ENCODE peak calls at places on chromosomes 4 and X, in seven cellular contexts. H, M, R, K, J, Q and Z are unnamed samples.
A peak's percentile ranks its signal among the peaks of the same experiment; 100 is the strongest.

GRCh38 chr4:184907216-184907615 is 81.4 kb upstream of the ACSL1 start:
- ATAC-seq in H (no peak), M (no peak), R (peak; percentile 57), K (no peak), J (no peak), Q (no peak), Z (no peak)

GRCh38 chr4:3085948-3086670 is 11.6 kb downstream of the HTT start:
- ATAC-seq in H (no peak), M (no peak), R (no peak), K (no peak), J (no peak), Q (no peak), Z (no peak)

GRCh38 chr4:187883049-187883448 is 112.5 kb upstream of the ZFP42 start:
- ATAC-seq in H (no peak), M (no peak), R (no peak), K (no peak), J (no peak), Q (no peak), Z (no peak)

GRCh38 chrX:149818652-149819051 is 36.9 kb downstream of the MAGEA9 start:
- ATAC-seq in H (no peak), M (no peak), R (no peak), K (no peak), J (no peak), Q (no peak), Z (no peak)

GRCh38 chr4:5474756-5475155 is 233.6 kb downstream of the EVC2 start:
- ATAC-seq in H (no peak), M (no peak), R (no peak), K (no peak), J (no peak), Q (no peak), Z (no peak)

GRCh38 chrX:69562904-69563568 is 52.9 kb upstream of the EDA start:
- ATAC-seq in H (no peak), M (no peak), R (no peak), K (no peak), J (no peak), Q (peak; percentile 35), Z (no peak)

GRCh38 chrX:152025656-152026440 is 51.4 kb upstream of the GABRE start:
- ATAC-seq in H (no peak), M (no peak), R (no peak), K (no peak), J (no peak), Q (no peak), Z (no peak)

GRCh38 chr4:86757468-86757867 is 91.7 kb downstream of the SLC10A6 start:
- ATAC-seq in H (no peak), M (no peak), R (no peak), K (no peak), J (no peak), Q (no peak), Z (no peak)

GRCh38 chr4:169068423-169068822 is 58.4 kb upstream of the CBR4 start:
- ATAC-seq in H (no peak), M (no peak), R (peak; percentile 49), K (no peak), J (no peak), Q (no peak), Z (no peak)

GRCh38 chr4:116024954-116025708 is 911.7 kb upstream of the NDST4 start:
- ATAC-seq in H (no peak), M (no peak), R (no peak), K (no peak), J (no peak), Q (no peak), Z (no peak)

GRCh38 chr4:147019061-147019460 is 73.4 kb upstream of the TTC29 start:
- ATAC-seq in H (no peak), M (peak; percentile 94), R (peak; percentile 93), K (peak; percentile 73), J (peak; percentile 83), Q (peak; percentile 81), Z (peak; percentile 79)

GRCh38 chrX:96407043-96407442 is 277.6 kb upstream of the DIAPH2 start:
- ATAC-seq in H (no peak), M (no peak), R (no peak), K (no peak), J (no peak), Q (peak; percentile 64), Z (no peak)

GRCh38 chr4:113677333-113677732 is 84.2 kb downstream of the CAMK2D start:
- ATAC-seq in H (peak; percentile 61), M (no peak), R (peak; percentile 61), K (no peak), J (no peak), Q (no peak), Z (no peak)

GRCh38 chr4:151325320-151326246 is at the start of gene SH3D19:
- ATAC-seq in H (no peak), M (peak; percentile 86), R (peak; percentile 96), K (peak; percentile 93), J (peak; percentile 96), Q (peak; percentile 98), Z (peak; percentile 92)

GRCh38 chr4:101103381-101104142 is 243.8 kb downstream of the PPP3CA start:
- ATAC-seq in H (peak; percentile 42), M (peak; percentile 69), R (peak; percentile 62), K (no peak), J (peak; percentile 55), Q (no peak), Z (no peak)

GRCh38 chr4:105541420-105541819 is 11.0 kb upstream of the ARHGEF38 start:
- ATAC-seq in H (no peak), M (no peak), R (no peak), K (no peak), J (no peak), Q (no peak), Z (no peak)

GRCh38 chrX:48498374-48498809 is 10.4 kb upstream of the PORCN start:
- ATAC-seq in H (no peak), M (peak; percentile 80), R (no peak), K (no peak), J (no peak), Q (peak; percentile 31), Z (no peak)

GRCh38 chr4:95018845-95019244 is 261.1 kb downstream of the BMPR1B start:
- ATAC-seq in H (no peak), M (no peak), R (no peak), K (no peak), J (no peak), Q (no peak), Z (no peak)

GRCh38 chrX:49884290-49884862 is 5.1 kb downstream of the USP27X start:
- ATAC-seq in H (peak; percentile 36), M (peak; percentile 58), R (peak; percentile 83), K (peak; percentile 39), J (peak; percentile 82), Q (peak; percentile 39), Z (no peak)

GRCh38 chr4:113052379-113052951 is 3.0 kb downstream of the ANK2 start:
- ATAC-seq in H (no peak), M (no peak), R (no peak), K (no peak), J (no peak), Q (no peak), Z (no peak)

GRCh38 chrX:132094169-132094568 is 33.7 kb downstream of the FRMD7 start:
- ATAC-seq in H (no peak), M (no peak), R (no peak), K (no peak), J (no peak), Q (no peak), Z (no peak)

GRCh38 chrX:124293810-124294209 is 38.6 kb upstream of the TEX13D start:
- ATAC-seq in H (no peak), M (no peak), R (no peak), K (no peak), J (no peak), Q (no peak), Z (no peak)

GRCh38 chr4:140260227-140260626 is 106.2 kb upstream of the MAML3 start:
- ATAC-seq in H (no peak), M (peak; percentile 40), R (no peak), K (no peak), J (no peak), Q (no peak), Z (no peak)

GRCh38 chr4:123478859-123479345 is 82.3 kb downstream of the SPRY1 start:
- ATAC-seq in H (no peak), M (peak; percentile 95), R (peak; percentile 90), K (no peak), J (peak; percentile 92), Q (no peak), Z (no peak)

GRCh38 chr4:157957905-157958304 is 214.9 kb downstream of the GASK1B start:
- ATAC-seq in H (no peak), M (no peak), R (no peak), K (no peak), J (no peak), Q (no peak), Z (no peak)

GRCh38 chr4:3202836-3203820 is 45.8 kb upstream of the MSANTD1 start:
- ATAC-seq in H (peak; percentile 15), M (no peak), R (no peak), K (no peak), J (no peak), Q (peak; percentile 19), Z (peak; percentile 16)

GRCh38 chr4:184156169-184156568 is 61.5 kb downstream of the ENPP6 start:
- ATAC-seq in H (no peak), M (no peak), R (peak; percentile 20), K (peak; percentile 64), J (peak; percentile 30), Q (peak; percentile 56), Z (peak; percentile 52)

GRCh38 chr4:38523054-38523453 is 140.9 kb upstream of the KLF3 start:
- ATAC-seq in H (no peak), M (no peak), R (peak; percentile 7), K (peak; percentile 49), J (no peak), Q (no peak), Z (no peak)

GRCh38 chrX:26922278-26922677 is 540.9 kb downstream of the PPP4R3C start:
- ATAC-seq in H (no peak), M (no peak), R (no peak), K (no peak), J (no peak), Q (no peak), Z (no peak)
- H3K27ac ChIP-seq in H (no peak overlapping the region), M (no peak overlapping the region), R (no peak overlapping the region), K (no peak overlapping the region), J (no peak overlapping the region), Q (no peak overlapping the region), Z (no peak overlapping the region)

GRCh38 chrX:21800344-21800770 is 39.1 kb upstream of the MBTPS2 start:
- ATAC-seq in H (no peak), M (no peak), R (no peak), K (no peak), J (no peak), Q (no peak), Z (no peak)
- H3K27ac ChIP-seq in H (no peak overlapping the region), M (no peak overlapping the region), R (no peak overlapping the region), K (peak overlapping the region; percentile 35), J (no peak overlapping the region), Q (peak overlapping the region; percentile 58), Z (no peak overlapping the region)

GRCh38 chr4:141449927-141450326 is 186.5 kb upstream of the IL15 start:
- ATAC-seq in H (no peak), M (no peak), R (no peak), K (no peak), J (no peak), Q (no peak), Z (no peak)
- H3K27ac ChIP-seq in H (no peak overlapping the region), M (no peak overlapping the region), R (no peak overlapping the region), K (no peak overlapping the region), J (no peak overlapping the region), Q (no peak overlapping the region), Z (no peak overlapping the region)

DNA sequence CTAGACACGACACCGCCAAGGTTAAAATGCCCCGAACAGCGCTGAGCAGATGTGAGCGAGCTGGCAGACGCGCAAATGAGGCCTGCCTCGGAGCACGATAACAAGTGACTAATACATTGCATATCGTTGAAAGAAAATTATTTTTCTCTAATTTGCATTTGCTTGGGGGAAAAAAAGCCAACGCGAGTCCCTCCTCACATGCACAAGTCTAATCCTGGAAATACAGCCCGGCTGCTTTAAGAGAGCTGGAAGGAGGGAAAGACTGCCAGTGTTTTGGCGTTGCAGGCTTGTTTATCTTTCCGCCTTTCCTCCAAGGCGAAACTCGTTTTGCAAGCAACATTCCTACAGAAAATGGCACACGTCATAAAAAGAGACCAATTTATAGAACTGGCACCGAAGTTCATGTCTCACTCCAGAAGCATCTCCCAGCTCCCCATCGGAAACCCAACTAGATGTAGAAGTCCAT is 12.6 kb downstream of the BCOR start:
- ATAC-seq in H (no peak), M (no peak), R (peak; percentile 14), K (no peak), J (no peak), Q (no peak), Z (no peak)
- H3K27ac ChIP-seq in H (no peak overlapping the region), M (no peak overlapping the region), R (no peak overlapping the region), K (no peak overlapping the region), J (no peak overlapping the region), Q (no peak overlapping the region), Z (peak overlapping the region; percentile 77)